ENCODE peak calls at places on chromosome 15, in ten cellular contexts. One of them, this sample, is unnamed.
A peak's percentile ranks its signal among the peaks of the same experiment; 100 is the strongest.

GRCh38 chr15:34644061-34644460 is 60.6 kb upstream of the GOLGA8B start:
- DNase-seq in GM06990: no peak
- DNase-seq in mammary epithelial cell: peak; percentile 56
- DNase-seq in heart right ventricle: no peak
- DNase-seq in astrocyte of the spinal cord: peak; percentile 89
- DNase-seq in OCI-LY7: no peak
- DNase-seq in H1: no peak
- DNase-seq in Panc1: no peak
- DNase-seq in HFF-Myc: no peak
- DNase-seq in astrocyte of the cerebellum: peak; percentile 66
- DNase-seq in this sample: peak; percentile 77

GRCh38 chr15:100338971-100339444 is 2.8 kb downstream of the ADAMTS17 start:
- DNase-seq in mammary epithelial cell: peak; percentile 70
- DNase-seq in Panc1: no peak
- DNase-seq in HFF-Myc: peak; percentile 27
- DNase-seq in heart right ventricle: peak; percentile 52
- DNase-seq in astrocyte of the cerebellum: peak; percentile 78
- DNase-seq in GM06990: no peak
- DNase-seq in OCI-LY7: peak; percentile 62
- DNase-seq in astrocyte of the spinal cord: peak; percentile 81
- DNase-seq in H1: no peak
- DNase-seq in this sample: peak; percentile 38

GRCh38 chr15:64110945-64111678 is 15.3 kb downstream of the SNX1 start:
- DNase-seq in mammary epithelial cell: no peak
- DNase-seq in HFF-Myc: no peak
- DNase-seq in astrocyte of the spinal cord: no peak
- DNase-seq in H1: no peak
- DNase-seq in astrocyte of the cerebellum: no peak
- DNase-seq in heart right ventricle: no peak
- DNase-seq in Panc1: no peak
- DNase-seq in GM06990: no peak
- DNase-seq in OCI-LY7: peak; percentile 42
- DNase-seq in this sample: no peak

GRCh38 chr15:70299931-70300858 is 202.5 kb upstream of the TLE3 start:
- DNase-seq in H1: no peak
- DNase-seq in OCI-LY7: peak; percentile 41
- DNase-seq in mammary epithelial cell: no peak
- DNase-seq in astrocyte of the cerebellum: no peak
- DNase-seq in heart right ventricle: no peak
- DNase-seq in astrocyte of the spinal cord: no peak
- DNase-seq in HFF-Myc: no peak
- DNase-seq in GM06990: peak; percentile 78
- DNase-seq in Panc1: no peak
- DNase-seq in this sample: no peak

GRCh38 chr15:32687556-32687955 is 30.2 kb upstream of the GREM1 start:
- DNase-seq in OCI-LY7: no peak
- DNase-seq in HFF-Myc: no peak
- DNase-seq in mammary epithelial cell: peak; percentile 75
- DNase-seq in H1: no peak
- DNase-seq in astrocyte of the spinal cord: peak; percentile 39
- DNase-seq in heart right ventricle: no peak
- DNase-seq in GM06990: no peak
- DNase-seq in Panc1: no peak
- DNase-seq in astrocyte of the cerebellum: no peak
- DNase-seq in this sample: peak; percentile 72

GRCh38 chr15:88932271-88932874 is 19.2 kb upstream of the MFGE8 start:
- DNase-seq in H1: no peak
- DNase-seq in heart right ventricle: peak; percentile 45
- DNase-seq in GM06990: no peak
- DNase-seq in astrocyte of the cerebellum: no peak
- DNase-seq in astrocyte of the spinal cord: no peak
- DNase-seq in HFF-Myc: no peak
- DNase-seq in Panc1: no peak
- DNase-seq in OCI-LY7: no peak
- DNase-seq in mammary epithelial cell: peak; percentile 19
- DNase-seq in this sample: no peak

GRCh38 chr15:52288051-52288942 is 7.3 kb downstream of the MYO5C start:
- DNase-seq in heart right ventricle: no peak
- DNase-seq in H1: no peak
- DNase-seq in GM06990: no peak
- DNase-seq in astrocyte of the spinal cord: peak; percentile 57
- DNase-seq in mammary epithelial cell: peak; percentile 42
- DNase-seq in HFF-Myc: no peak
- DNase-seq in OCI-LY7: no peak
- DNase-seq in astrocyte of the cerebellum: no peak
- DNase-seq in Panc1: peak; percentile 38
- DNase-seq in this sample: no peak

GRCh38 chr15:98635848-98636247 is 12.5 kb upstream of the IGF1R start:
- DNase-seq in HFF-Myc: no peak
- DNase-seq in astrocyte of the cerebellum: no peak
- DNase-seq in OCI-LY7: no peak
- DNase-seq in astrocyte of the spinal cord: no peak
- DNase-seq in H1: no peak
- DNase-seq in Panc1: no peak
- DNase-seq in heart right ventricle: no peak
- DNase-seq in mammary epithelial cell: no peak
- DNase-seq in GM06990: no peak
- DNase-seq in this sample: no peak

DNA sequence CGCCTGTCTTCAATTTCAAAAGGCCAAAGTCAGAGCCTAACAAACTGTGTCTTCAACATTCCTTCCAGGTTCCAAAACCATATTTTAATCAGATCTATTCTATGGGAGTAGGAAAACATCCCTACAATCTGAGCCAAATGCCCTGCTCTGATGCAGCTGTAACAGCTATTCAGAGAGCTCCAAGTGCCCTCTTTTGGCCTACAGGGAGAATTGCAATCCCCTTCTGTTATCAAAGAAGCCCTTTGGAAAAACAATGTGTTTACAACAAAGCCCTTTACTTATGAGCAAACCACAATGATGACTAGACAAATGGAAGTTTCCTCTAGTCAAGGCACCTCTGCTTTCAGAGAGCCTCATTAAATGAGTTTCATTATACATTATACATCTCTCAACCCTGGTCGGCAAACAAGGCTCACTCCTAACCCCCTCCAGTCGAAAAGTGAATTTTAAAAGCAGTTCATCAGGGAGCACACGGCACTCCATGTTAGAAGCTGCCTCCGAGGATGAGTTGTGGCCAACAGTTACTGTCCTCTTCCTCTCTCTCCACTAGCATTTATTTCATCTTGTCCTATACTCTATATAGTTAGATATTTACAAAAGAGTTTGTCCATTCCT is 42.6 kb upstream of the TMCO5A start:
- DNase-seq in Panc1: no peak
- DNase-seq in OCI-LY7: peak; percentile 43
- DNase-seq in HFF-Myc: peak; percentile 52
- DNase-seq in mammary epithelial cell: peak; percentile 42
- DNase-seq in astrocyte of the spinal cord: peak; percentile 43
- DNase-seq in astrocyte of the cerebellum: peak; percentile 28
- DNase-seq in heart right ventricle: no peak
- DNase-seq in GM06990: no peak
- DNase-seq in H1: no peak
- DNase-seq in this sample: peak; percentile 57
- TF ChIP-seq CTCF in Panc1: peak; percentile 83
- TF ChIP-seq CTCF in OCI-LY7: peak; percentile 84
- TF ChIP-seq CTCF in HFF-Myc: peak; percentile 88
- TF ChIP-seq CTCF in mammary epithelial cell: peak; percentile 90
- TF ChIP-seq CTCF in astrocyte of the spinal cord: peak; percentile 93
- TF ChIP-seq CTCF in astrocyte of the cerebellum: peak; percentile 95
- TF ChIP-seq CTCF in heart right ventricle: no peak
- TF ChIP-seq CTCF in GM06990: peak; percentile 74
- TF ChIP-seq CTCF in H1: peak; percentile 71
- TF ChIP-seq CTCF in this sample: peak; percentile 98

GRCh38 chr15:28885630-28886430 is at the start of gene APBA2:
- DNase-seq in H1: no peak
- DNase-seq in astrocyte of the cerebellum: no peak
- DNase-seq in astrocyte of the spinal cord: peak; percentile 37
- DNase-seq in HFF-Myc: no peak
- DNase-seq in Panc1: no peak
- DNase-seq in OCI-LY7: no peak
- DNase-seq in GM06990: no peak
- DNase-seq in mammary epithelial cell: peak; percentile 23
- DNase-seq in heart right ventricle: no peak
- DNase-seq in this sample: peak; percentile 9

GRCh38 chr15:28887344-28888174 is 1.8 kb downstream of the APBA2 start:
- DNase-seq in GM06990: no peak
- DNase-seq in astrocyte of the spinal cord: no peak
- DNase-seq in OCI-LY7: no peak
- DNase-seq in heart right ventricle: no peak
- DNase-seq in H1: no peak
- DNase-seq in astrocyte of the cerebellum: no peak
- DNase-seq in Panc1: no peak
- DNase-seq in HFF-Myc: no peak
- DNase-seq in mammary epithelial cell: no peak
- DNase-seq in this sample: no peak

GRCh38 chr15:28885289-28885629 is 515 bp upstream of the APBA2 start:
- DNase-seq in OCI-LY7: no peak
- DNase-seq in GM06990: no peak
- DNase-seq in Panc1: no peak
- DNase-seq in astrocyte of the cerebellum: no peak
- DNase-seq in astrocyte of the spinal cord: no peak
- DNase-seq in mammary epithelial cell: no peak
- DNase-seq in H1: no peak
- DNase-seq in heart right ventricle: no peak
- DNase-seq in HFF-Myc: no peak
- DNase-seq in this sample: no peak

GRCh38 chr15:28888302-28888894 is 2.6 kb downstream of the APBA2 start:
- DNase-seq in Panc1: no peak
- DNase-seq in HFF-Myc: no peak
- DNase-seq in astrocyte of the spinal cord: no peak
- DNase-seq in H1: no peak
- DNase-seq in mammary epithelial cell: no peak
- DNase-seq in heart right ventricle: no peak
- DNase-seq in OCI-LY7: no peak
- DNase-seq in astrocyte of the cerebellum: no peak
- DNase-seq in GM06990: no peak
- DNase-seq in this sample: no peak

GRCh38 chr15:28886431-28887343 is 913 bp downstream of the APBA2 start:
- DNase-seq in Panc1: no peak
- DNase-seq in astrocyte of the spinal cord: no peak
- DNase-seq in OCI-LY7: no peak
- DNase-seq in GM06990: no peak
- DNase-seq in astrocyte of the cerebellum: no peak
- DNase-seq in HFF-Myc: no peak
- DNase-seq in heart right ventricle: no peak
- DNase-seq in H1: no peak
- DNase-seq in mammary epithelial cell: no peak
- DNase-seq in this sample: no peak
- H3K4me3 ChIP-seq in Panc1: peak overlapping the region; percentile 32
- H3K4me3 ChIP-seq in astrocyte of the spinal cord: peak overlapping the region; percentile 50
- H3K4me3 ChIP-seq in OCI-LY7: no peak overlapping the region
- H3K4me3 ChIP-seq in GM06990: no peak overlapping the region
- H3K4me3 ChIP-seq in astrocyte of the cerebellum: peak overlapping the region; percentile 56
- H3K4me3 ChIP-seq in HFF-Myc: peak overlapping the region; percentile 76
- H3K4me3 ChIP-seq in heart right ventricle: no peak overlapping the region
- H3K4me3 ChIP-seq in H1: peak overlapping the region; percentile 54
- H3K4me3 ChIP-seq in mammary epithelial cell: no peak overlapping the region
- H3K4me3 ChIP-seq in this sample: no peak overlapping the region

GRCh38 chr15:62392411-62392810 is 227.3 kb upstream of the C2CD4B start:
- DNase-seq in GM06990: peak; percentile 8
- DNase-seq in astrocyte of the cerebellum: no peak
- DNase-seq in H1: no peak
- DNase-seq in OCI-LY7: peak; percentile 6
- DNase-seq in HFF-Myc: no peak
- DNase-seq in mammary epithelial cell: no peak
- DNase-seq in Panc1: no peak
- DNase-seq in heart right ventricle: peak; percentile 34
- DNase-seq in astrocyte of the spinal cord: peak; percentile 30
- DNase-seq in this sample: peak; percentile 61

GRCh38 chr15:62389887-62390792 is 225.1 kb upstream of the C2CD4B start:
- DNase-seq in GM06990: peak; percentile 83
- DNase-seq in astrocyte of the cerebellum: peak; percentile 32
- DNase-seq in HFF-Myc: no peak
- DNase-seq in OCI-LY7: peak; percentile 86
- DNase-seq in Panc1: no peak
- DNase-seq in H1: no peak
- DNase-seq in mammary epithelial cell: peak; percentile 69
- DNase-seq in heart right ventricle: peak; percentile 63
- DNase-seq in astrocyte of the spinal cord: peak; percentile 71
- DNase-seq in this sample: peak; percentile 73

GRCh38 chr15:62391565-62392262 is 226.6 kb upstream of the C2CD4B start:
- DNase-seq in HFF-Myc: no peak
- DNase-seq in heart right ventricle: peak; percentile 34
- DNase-seq in astrocyte of the spinal cord: peak; percentile 54
- DNase-seq in astrocyte of the cerebellum: no peak
- DNase-seq in GM06990: peak; percentile 56
- DNase-seq in mammary epithelial cell: peak; percentile 60
- DNase-seq in Panc1: no peak
- DNase-seq in H1: no peak
- DNase-seq in OCI-LY7: peak; percentile 5
- DNase-seq in this sample: peak; percentile 63

GRCh38 chr15:62393196-62393595 is 228.1 kb upstream of the C2CD4B start:
- DNase-seq in astrocyte of the spinal cord: no peak
- DNase-seq in astrocyte of the cerebellum: no peak
- DNase-seq in mammary epithelial cell: peak; percentile 21
- DNase-seq in H1: no peak
- DNase-seq in Panc1: no peak
- DNase-seq in OCI-LY7: no peak
- DNase-seq in GM06990: no peak
- DNase-seq in heart right ventricle: no peak
- DNase-seq in HFF-Myc: no peak
- DNase-seq in this sample: no peak

DNA sequence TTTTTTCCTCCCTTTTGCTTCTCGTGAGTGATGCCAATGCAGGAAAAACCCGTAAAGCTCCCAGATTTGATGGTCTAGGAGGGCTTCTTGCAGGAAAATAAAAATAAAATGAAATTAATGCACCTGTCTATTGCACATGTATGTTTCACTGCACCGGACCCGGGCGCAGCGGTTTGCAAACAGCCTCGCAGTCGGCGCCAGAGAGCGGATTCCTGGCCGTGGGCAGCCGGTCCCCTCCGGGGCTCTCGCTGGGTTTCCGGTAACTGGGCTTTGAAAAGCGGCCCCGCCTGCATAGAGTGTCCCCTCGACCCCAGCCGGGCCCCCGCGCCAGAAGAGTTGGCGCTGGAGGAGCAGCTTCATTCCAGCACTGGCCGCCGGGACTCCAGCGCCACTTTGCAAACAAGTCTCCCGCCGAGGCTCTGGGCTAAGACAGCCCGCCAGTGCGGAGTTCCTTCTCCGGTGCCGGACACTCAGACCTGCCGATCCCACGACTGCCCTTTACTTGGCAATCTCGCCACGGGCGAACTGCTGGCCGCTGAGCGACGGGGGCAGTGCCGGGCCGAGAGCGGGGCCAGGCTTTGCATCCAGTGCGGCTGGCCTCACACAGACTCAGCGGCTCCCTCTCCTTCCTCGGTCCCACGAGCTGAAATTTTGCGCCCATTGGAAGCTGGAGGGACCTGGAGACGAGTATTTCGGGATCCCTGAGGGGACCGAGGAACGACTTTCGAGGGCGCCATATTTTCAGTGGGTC is 225.9 kb upstream of the C2CD4B start:
- DNase-seq in HFF-Myc: no peak
- DNase-seq in mammary epithelial cell: peak; percentile 56
- DNase-seq in heart right ventricle: peak; percentile 20
- DNase-seq in astrocyte of the cerebellum: no peak
- DNase-seq in GM06990: peak; percentile 47
- DNase-seq in Panc1: no peak
- DNase-seq in astrocyte of the spinal cord: peak; percentile 67
- DNase-seq in H1: no peak
- DNase-seq in OCI-LY7: peak; percentile 47
- DNase-seq in this sample: peak; percentile 34
- TF ChIP-seq CTCF in HFF-Myc: no peak
- TF ChIP-seq CTCF in mammary epithelial cell: no peak
- TF ChIP-seq CTCF in heart right ventricle: no peak
- TF ChIP-seq CTCF in astrocyte of the cerebellum: no peak
- TF ChIP-seq CTCF in GM06990: no peak
- TF ChIP-seq CTCF in Panc1: peak; percentile 5
- TF ChIP-seq CTCF in astrocyte of the spinal cord: no peak
- TF ChIP-seq CTCF in H1: no peak
- TF ChIP-seq CTCF in OCI-LY7: peak; percentile 23
- TF ChIP-seq CTCF in this sample: no peak

DNA sequence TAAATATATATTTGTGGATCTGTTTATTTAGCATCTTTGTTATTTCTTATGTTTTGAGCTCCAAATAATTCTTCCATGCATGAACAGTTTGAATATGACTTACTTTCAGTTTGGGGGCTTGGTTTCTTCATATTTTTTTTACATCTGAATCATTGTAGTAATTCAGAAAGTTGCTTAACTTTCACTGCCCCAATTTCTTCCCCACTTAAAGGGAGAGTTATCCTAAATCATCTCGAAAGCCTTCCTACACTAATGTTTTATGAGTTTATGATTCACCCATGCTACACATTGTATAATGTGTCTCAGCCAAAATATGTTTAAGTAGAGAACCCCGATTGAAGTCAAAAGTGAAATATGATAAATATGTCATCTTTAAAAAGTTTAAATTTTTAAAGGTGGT is 47.8 kb downstream of the SPRED1 start:
- DNase-seq in GM06990: peak; percentile 22
- DNase-seq in mammary epithelial cell: no peak
- DNase-seq in HFF-Myc: no peak
- DNase-seq in astrocyte of the spinal cord: peak; percentile 25
- DNase-seq in heart right ventricle: no peak
- DNase-seq in H1: no peak
- DNase-seq in OCI-LY7: no peak
- DNase-seq in Panc1: no peak
- DNase-seq in astrocyte of the cerebellum: no peak
- DNase-seq in this sample: peak; percentile 28
- H3K4me3 ChIP-seq in GM06990: no peak overlapping the region
- H3K4me3 ChIP-seq in mammary epithelial cell: no peak overlapping the region
- H3K4me3 ChIP-seq in HFF-Myc: no peak overlapping the region
- H3K4me3 ChIP-seq in astrocyte of the spinal cord: no peak overlapping the region
- H3K4me3 ChIP-seq in heart right ventricle: no peak overlapping the region
- H3K4me3 ChIP-seq in H1: no peak overlapping the region
- H3K4me3 ChIP-seq in OCI-LY7: no peak overlapping the region
- H3K4me3 ChIP-seq in Panc1: no peak overlapping the region
- H3K4me3 ChIP-seq in astrocyte of the cerebellum: no peak overlapping the region
- H3K4me3 ChIP-seq in this sample: no peak overlapping the region